ENCODE peak calls at places on chromosomes 13 and 19, in seven cellular contexts. Q is endothelial cell, N is omental fat pad, K is BJ, X is endothelial cell of umbilical vein, R is astrocyte of the spinal cord, U is Peyer's patch. W is an unnamed sample.
A peak's percentile ranks its signal among the peaks of the same experiment; 100 is the strongest.

GRCh38 chr19:15841875-15842569 is 26.6 kb upstream of the OR10H1 start:
- DNase-seq in R (no peak), K (no peak), U (no peak), N (no peak), X (no peak), Q (no peak), W (no peak)

GRCh38 chr19:7013678-7014077 is 7.6 kb downstream of the MBD3L2B start:
- DNase-seq in X (no peak), R (no peak), K (no peak), U (no peak), Q (no peak), N (no peak), W (no peak)

GRCh38 chr13:27401210-27401609 is 23.2 kb upstream of the GTF3A start:
- DNase-seq in U (no peak), Q (no peak), K (no peak), X (no peak), R (no peak), N (no peak), W (no peak)

GRCh38 chr19:14582894-14583340 is at the start of gene CLEC17A:
- DNase-seq in U (no peak), K (no peak), R (no peak), X (no peak), N (no peak), Q (no peak), W (no peak)

GRCh38 chr13:50867641-50867952 is 24.1 kb upstream of the DLEU7 start:
- DNase-seq in R (no peak), U (no peak), K (no peak), Q (no peak), N (no peak), X (no peak), W (no peak)

GRCh38 chr19:56076413-56076998 is 44.6 kb downstream of the ZNF787 start:
- DNase-seq in N (peak; percentile 58), Q (peak; percentile 75), X (peak; percentile 66), R (peak; percentile 48), K (no peak), U (no peak), W (peak; percentile 15)

GRCh38 chr13:112971288-112971643 is 2.3 kb downstream of the MCF2L start:
- DNase-seq in U (peak; percentile 33), R (no peak), X (no peak), N (no peak), K (no peak), Q (no peak), W (no peak)

GRCh38 chr13:21674271-21675009 is 3.6 kb downstream of the FGF9 start:
- DNase-seq in X (no peak), Q (peak; percentile 41), N (no peak), U (peak; percentile 54), K (no peak), R (no peak), W (no peak)

GRCh38 chr13:88945793-88946192 is 1274.6 kb downstream of the SLITRK5 start:
- DNase-seq in X (no peak), N (no peak), Q (no peak), K (no peak), U (no peak), R (no peak), W (no peak)

GRCh38 chr13:114198556-114198955 is 19.5 kb downstream of the CFAP97D2 start:
- DNase-seq in U (no peak), R (no peak), K (no peak), X (no peak), Q (no peak), N (no peak), W (no peak)

GRCh38 chr19:912181-913079 is 589 bp downstream of the R3HDM4 start:
- DNase-seq in U (no peak), X (no peak), Q (no peak), K (no peak), R (no peak), N (no peak), W (no peak)

GRCh38 chr19:37953125-37953524 is 46.1 kb downstream of the SIPA1L3 start:
- DNase-seq in Q (no peak), N (no peak), X (no peak), K (no peak), U (no peak), R (peak; percentile 19), W (no peak)

GRCh38 chr13:80361883-80362327 is 21.0 kb upstream of the SPRY2 start:
- DNase-seq in U (no peak), N (no peak), R (no peak), X (peak; percentile 22), K (no peak), Q (no peak), W (no peak)

GRCh38 chr19:49541914-49542313 is 14.1 kb downstream of the RCN3 start:
- DNase-seq in Q (no peak), U (no peak), X (no peak), N (no peak), K (no peak), R (no peak), W (no peak)

GRCh38 chr13:73715114-73715909 is 418.9 kb downstream of the KLF12 start:
- DNase-seq in R (no peak), X (no peak), K (no peak), U (no peak), Q (no peak), N (no peak), W (no peak)

GRCh38 chr19:23285948-23286347 is 35.8 kb upstream of the ZNF724 start:
- DNase-seq in K (no peak), U (no peak), X (no peak), N (no peak), Q (no peak), R (no peak), W (no peak)

GRCh38 chr19:23286477-23286876 is 36.3 kb upstream of the ZNF724 start:
- DNase-seq in N (no peak), U (no peak), R (no peak), K (no peak), X (no peak), Q (no peak), W (no peak)

GRCh38 chr19:23283925-23284324 is 33.7 kb upstream of the ZNF724 start:
- DNase-seq in U (peak; percentile 58), N (peak; percentile 35), R (no peak), Q (peak; percentile 43), K (no peak), X (peak; percentile 4), W (no peak)

GRCh38 chr19:23281663-23282276 is 31.6 kb upstream of the ZNF724 start:
- DNase-seq in Q (no peak), K (no peak), X (no peak), U (no peak), N (no peak), R (no peak), W (no peak)

GRCh38 chr19:23287620-23288019 is 37.4 kb upstream of the ZNF724 start:
- DNase-seq in N (no peak), U (no peak), Q (no peak), R (no peak), X (no peak), K (no peak), W (no peak)
- TF ChIP-seq CTCF in N (no peak), U (no peak), Q (no peak), R (no peak), X (no peak), K (no peak), W (no peak)

GRCh38 chr13:91017031-91017668 is 330.3 kb upstream of the MIR17HG start:
- DNase-seq in R (peak; percentile 55), X (peak; percentile 12), U (no peak), N (no peak), K (no peak), Q (peak; percentile 60), W (no peak)
- TF ChIP-seq CTCF in R (peak; percentile 81), X (peak; percentile 69), U (no peak), N (no peak), K (peak; percentile 68), Q (peak; percentile 86), W (peak; percentile 78)

DNA sequence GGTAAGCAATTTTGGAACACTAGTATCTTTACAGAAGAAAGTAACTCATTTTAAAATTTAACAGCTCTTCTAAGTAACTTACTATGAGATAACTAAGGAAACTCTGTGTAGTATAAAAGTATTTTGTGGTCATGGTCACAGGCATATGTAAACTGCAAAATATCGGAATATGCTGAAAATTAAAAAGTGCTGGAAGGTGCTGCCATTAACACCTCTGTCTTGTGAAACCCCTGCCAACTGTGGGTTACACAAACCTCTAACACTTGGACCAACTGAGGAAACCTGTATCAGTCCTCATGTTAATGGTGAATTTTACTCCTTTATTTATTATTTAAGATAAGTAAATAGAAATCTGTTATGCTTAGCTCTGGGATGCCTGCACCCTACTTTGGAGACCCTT is 206.7 kb downstream of the LACC1 start:
- DNase-seq in Q (no peak), N (no peak), R (no peak), X (no peak), K (no peak), U (no peak), W (no peak)
- TF ChIP-seq CTCF in Q (no peak), N (no peak), R (no peak), X (no peak), K (no peak), U (no peak), W (no peak)

GRCh38 chr19:32233091-32233490 is 112.3 kb upstream of the ZNF507 start:
- DNase-seq in K (no peak), U (no peak), Q (no peak), R (no peak), X (no peak), N (no peak), W (no peak)

GRCh38 chr19:32232449-32232848 is 113.0 kb upstream of the ZNF507 start:
- DNase-seq in U (no peak), N (no peak), R (no peak), Q (no peak), K (no peak), X (no peak), W (no peak)

GRCh38 chr19:32231691-32232090 is 113.7 kb upstream of the ZNF507 start:
- DNase-seq in N (no peak), Q (no peak), U (no peak), R (no peak), X (no peak), K (no peak), W (no peak)

GRCh38 chr19:32234663-32235217 is 110.7 kb upstream of the ZNF507 start:
- DNase-seq in U (no peak), K (no peak), Q (no peak), R (no peak), X (no peak), N (no peak), W (no peak)

GRCh38 chr19:32233885-32234284 is 111.5 kb upstream of the ZNF507 start:
- DNase-seq in N (no peak), U (no peak), R (no peak), K (no peak), Q (no peak), X (no peak), W (no peak)
- TF ChIP-seq CTCF in N (no peak), U (no peak), R (no peak), K (no peak), Q (no peak), X (no peak), W (no peak)

W was measured in AG04450.